ENCODE peak calls at places on chromosomes 6 and 20, in nine cellular contexts. I, X, N, R, G, V, T, J and C are unnamed samples.

GRCh38 chr20:46199198-46199597 is 81.1 kb downstream of the CD40 start:
- DNase-seq in V (no peak), G (no peak), X (no peak), T (no peak), J (no peak), R (no peak), I (no peak), N (no peak), C (peak)

GRCh38 chr20:57555457-57556184 is 5.3 kb upstream of the PCK1 start:
- DNase-seq in T (no peak), V (no peak), G (no peak), N (no peak), X (no peak), I (no peak), J (no peak), R (no peak), C (no peak)

GRCh38 chr20:53831812-53832211 is 238.2 kb upstream of the ZNF217 start:
- DNase-seq in R (no peak), J (no peak), G (no peak), T (no peak), N (no peak), V (no peak), X (no peak), I (no peak), C (no peak)

GRCh38 chr6:4815584-4815983 is 39.4 kb downstream of the CDYL start:
- DNase-seq in T (no peak), R (no peak), J (no peak), I (no peak), V (no peak), G (no peak), X (no peak), N (no peak), C (no peak)

GRCh38 chr6:116840091-116840490 is 11.2 kb upstream of the GPRC6A start:
- DNase-seq in V (no peak), J (no peak), I (no peak), X (peak), N (no peak), T (no peak), R (no peak), G (no peak), C (no peak)

GRCh38 chr20:19207541-19207940 is 4.9 kb upstream of the SLC24A3 start:
- DNase-seq in I (no peak), T (no peak), X (no peak), J (no peak), V (no peak), N (no peak), R (no peak), G (no peak), C (no peak)

GRCh38 chr6:142952614-142953013 is 7.6 kb upstream of the HIVEP2 start:
- DNase-seq in N (no peak), X (no peak), R (no peak), G (no peak), J (no peak), T (peak), I (no peak), V (no peak), C (no peak)

GRCh38 chr20:7366189-7366588 is 574.1 kb downstream of the HAO1 start:
- DNase-seq in R (no peak), G (no peak), N (no peak), X (no peak), J (no peak), I (no peak), V (no peak), T (no peak), C (no peak)

GRCh38 chr6:5337573-5337972 is 76.3 kb downstream of the FARS2 start:
- DNase-seq in G (no peak), V (no peak), R (no peak), J (no peak), N (peak), X (peak), T (no peak), I (no peak), C (no peak)

GRCh38 chr6:33585403-33586107 is 5.5 kb upstream of the BAK1 start:
- DNase-seq in V (peak), N (peak), T (peak), G (no peak), I (peak), J (peak), R (peak), X (peak), C (no peak)

GRCh38 chr20:24357169-24357568 is 112.3 kb upstream of the SYNDIG1 start:
- DNase-seq in I (no peak), N (no peak), X (no peak), G (no peak), T (no peak), R (no peak), J (no peak), V (no peak), C (no peak)

GRCh38 chr6:47111685-47112084 is 69.6 kb upstream of the ADGRF1 start:
- DNase-seq in V (no peak), G (no peak), R (no peak), N (peak), I (no peak), T (no peak), J (no peak), X (peak), C (no peak)
- H3K27ac ChIP-seq in V (no peak), G (peak), R (no peak), N (no peak), I (no peak), T (no peak), J (no peak), X (peak), C (no peak)

DNA sequence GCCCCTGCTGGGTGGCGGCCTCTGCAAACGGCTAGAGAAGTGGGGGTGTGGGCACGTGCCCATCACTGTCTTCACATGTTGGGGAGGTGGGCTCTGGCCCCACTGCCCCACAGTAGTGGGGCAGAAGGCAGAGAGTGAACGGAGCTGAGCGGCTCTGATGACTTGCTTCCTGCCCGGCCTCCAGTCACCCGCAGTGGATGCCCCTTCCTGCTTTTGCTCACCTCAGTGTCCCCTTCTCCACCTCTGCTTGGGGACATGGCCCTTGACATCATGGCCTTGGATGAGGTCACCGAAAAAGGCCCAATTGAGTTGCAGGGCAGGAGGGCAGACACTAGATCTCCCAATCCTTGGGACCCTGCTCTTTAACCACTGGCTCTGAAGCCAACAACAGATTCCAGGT is 40.1 kb downstream of the KCNK5 start:
- DNase-seq in N (no peak), I (no peak), V (peak), T (no peak), R (no peak), X (no peak), J (no peak), G (no peak), C (no peak)
- H3K27ac ChIP-seq in N (no peak), I (no peak), V (no peak), T (no peak), R (no peak), X (no peak), J (no peak), G (no peak), C (no peak)

GRCh38 chr6:159110013-159110412 is 59.2 kb upstream of the FNDC1 start:
- DNase-seq in J (no peak), X (peak), G (peak), R (no peak), T (peak), I (peak), N (peak), V (no peak), C (no peak)
- H3K27ac ChIP-seq in J (no peak), X (no peak), G (no peak), R (no peak), T (no peak), I (peak), N (no peak), V (no peak), C (no peak)

GRCh38 chr6:170221052-170221752 is 69.7 kb downstream of the DLL1 start:
- DNase-seq in J (peak), X (no peak), I (no peak), N (no peak), G (no peak), V (no peak), R (no peak), T (no peak), C (peak)

GRCh38 chr6:170223718-170224693 is 66.9 kb downstream of the DLL1 start:
- DNase-seq in T (no peak), J (no peak), G (no peak), V (peak), N (no peak), X (no peak), I (no peak), R (no peak), C (no peak)

GRCh38 chr6:170224694-170225660 is 65.9 kb downstream of the DLL1 start:
- DNase-seq in X (peak), J (no peak), R (no peak), V (peak), T (no peak), N (no peak), I (no peak), G (no peak), C (no peak)

GRCh38 chr6:170221753-170222400 is 69.0 kb downstream of the DLL1 start:
- DNase-seq in V (peak), J (peak), G (no peak), I (no peak), N (no peak), R (no peak), X (no peak), T (no peak), C (no peak)

GRCh38 chr6:170222498-170223471 is 68.1 kb downstream of the DLL1 start:
- DNase-seq in X (no peak), T (no peak), G (no peak), I (no peak), V (peak), R (no peak), N (no peak), J (peak), C (no peak)
- H3K27ac ChIP-seq in X (no peak), T (no peak), G (no peak), I (no peak), V (no peak), R (no peak), N (no peak), J (no peak), C (no peak)

GRCh38 chr6:137827977-137828815 is 38.9 kb upstream of the TNFAIP3 start:
- DNase-seq in I (no peak), V (no peak), N (no peak), R (no peak), J (no peak), G (no peak), T (no peak), X (no peak), C (no peak)

GRCh38 chr6:137832110-137832509 is 34.9 kb upstream of the TNFAIP3 start:
- DNase-seq in X (peak), V (no peak), T (no peak), I (peak), G (no peak), R (no peak), J (no peak), N (no peak), C (no peak)

GRCh38 chr6:137830562-137830961 is 36.5 kb upstream of the TNFAIP3 start:
- DNase-seq in R (no peak), G (no peak), X (no peak), I (no peak), V (no peak), J (no peak), N (no peak), T (no peak), C (no peak)

GRCh38 chr6:137827411-137827940 is 39.6 kb upstream of the TNFAIP3 start:
- DNase-seq in T (no peak), V (no peak), J (no peak), I (no peak), N (no peak), X (no peak), R (no peak), G (no peak), C (no peak)

GRCh38 chr6:137829641-137830083 is 37.4 kb upstream of the TNFAIP3 start:
- DNase-seq in V (no peak), J (no peak), N (no peak), G (no peak), I (peak), X (peak), R (no peak), T (no peak), C (no peak)
- H3K27ac ChIP-seq in V (no peak), J (no peak), N (no peak), G (no peak), I (peak), X (no peak), R (no peak), T (no peak), C (no peak)

GRCh38 chr6:161225677-161226004 is 48.2 kb downstream of the AGPAT4 start:
- DNase-seq in J (no peak), N (no peak), T (no peak), X (no peak), V (no peak), R (no peak), G (no peak), I (no peak), C (no peak)

GRCh38 chr6:161227004-161227950 is 46.6 kb downstream of the AGPAT4 start:
- DNase-seq in I (no peak), N (peak), J (no peak), V (no peak), R (no peak), T (no peak), G (no peak), X (no peak), C (no peak)

GRCh38 chr6:161228096-161228495 is 45.8 kb downstream of the AGPAT4 start:
- DNase-seq in N (no peak), G (no peak), R (no peak), I (no peak), X (no peak), J (no peak), V (no peak), T (no peak), C (no peak)

GRCh38 chr6:161223646-161224045 is 50.2 kb downstream of the AGPAT4 start:
- DNase-seq in R (no peak), T (no peak), N (no peak), X (no peak), V (no peak), G (no peak), I (no peak), J (no peak), C (no peak)

GRCh38 chr6:161226005-161226964 is 47.6 kb downstream of the AGPAT4 start:
- DNase-seq in I (no peak), X (no peak), G (no peak), R (no peak), T (peak), J (no peak), V (no peak), N (peak), C (no peak)
- H3K27ac ChIP-seq in I (no peak), X (no peak), G (no peak), R (no peak), T (peak), J (no peak), V (no peak), N (no peak), C (no peak)